ENCODE peak calls at places on chromosomes 5 and 9, in six cellular contexts. S is neuronal stem cell, D is IMR-90, A is mesenchymal stem cell, L is H9, M is H1. Q is an unnamed sample.

GRCh38 chr5:121550989-121551388 is 300.7 kb upstream of the FTMT start:
- DNase-seq in L (no peak), M (no peak), S (no peak), D (no peak), A (no peak), Q (no peak)

GRCh38 chr5:179906795-179907569 is 715 bp downstream of the TBC1D9B start:
- DNase-seq in L (peak; percentile 56), S (no peak), M (no peak), A (peak; percentile 28), D (peak; percentile 7), Q (no peak)

GRCh38 chr9:90808226-90808797 is 6.7 kb downstream of the SYK start:
- DNase-seq in L (no peak), D (no peak), M (no peak), S (no peak), A (no peak), Q (no peak)

GRCh38 chr9:82148849-82149544 is 160.4 kb downstream of the SPATA31D1 start:
- DNase-seq in M (no peak), A (peak; percentile 40), L (no peak), D (peak; percentile 89), S (no peak), Q (no peak)

GRCh38 chr9:127295005-127295404 is 30.4 kb downstream of the GARNL3 start:
- DNase-seq in L (no peak), D (no peak), M (no peak), S (no peak), A (no peak), Q (no peak)

GRCh38 chr9:119898316-119898715 is 529.1 kb upstream of the BRINP1 start:
- DNase-seq in A (no peak), D (no peak), M (no peak), L (no peak), S (no peak), Q (no peak)

GRCh38 chr5:1246711-1247431 is 21.7 kb downstream of the SLC6A18 start:
- DNase-seq in S (peak; percentile 81), D (no peak), M (peak; percentile 33), A (peak; percentile 5), L (peak; percentile 81), Q (peak; percentile 77)

GRCh38 chr9:108850293-108850897 is 5.4 kb downstream of the ACTL7B start:
- DNase-seq in A (no peak), L (no peak), S (no peak), M (no peak), D (peak; percentile 14), Q (peak; percentile 35)

GRCh38 chr5:115602585-115603125 is 376 bp upstream of the TICAM2 start:
- DNase-seq in M (no peak), A (no peak), D (no peak), L (no peak), S (peak; percentile 40), Q (no peak)

GRCh38 chr5:53170748-53171349 is 61.3 kb upstream of the MOCS2 start:
- DNase-seq in D (peak; percentile 63), M (no peak), A (peak; percentile 45), S (peak; percentile 17), L (no peak), Q (peak; percentile 44)

DNA sequence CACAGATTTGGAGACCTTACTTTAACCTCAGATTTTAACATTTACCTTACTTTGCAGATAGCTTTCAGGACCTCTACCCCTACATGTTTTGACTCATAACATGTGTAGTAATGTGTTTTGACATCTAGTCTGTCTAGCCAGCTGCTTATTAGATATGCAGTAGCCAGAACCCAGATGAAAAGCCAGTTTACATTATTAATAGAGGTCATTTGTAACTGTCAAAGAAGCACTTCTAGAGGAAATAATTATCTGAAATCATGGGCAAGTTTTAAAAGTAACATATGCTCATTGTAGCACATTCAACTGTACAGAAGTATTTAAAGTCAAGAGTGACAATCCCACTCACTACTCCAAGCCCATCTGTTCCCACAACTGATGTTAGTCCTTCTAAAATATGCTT is 71.9 kb upstream of the NIPAL4 start:
- DNase-seq in S (no peak), M (no peak), L (no peak), D (peak; percentile 24), A (peak; percentile 44), Q (no peak)
- H3K79me1 ChIP-seq in S (no peaks in the 10 kb centered on the region), M (no peaks in the 10 kb centered on the region), L (no peaks in the 10 kb centered on the region), D (peaks cover 16% of the 10 kb centered on the region), A (no peaks in the 10 kb centered on the region), Q (no peaks in the 10 kb centered on the region)

GRCh38 chr9:87371801-87372374 is 125.8 kb upstream of the DAPK1 start:
- DNase-seq in M (no peak), D (no peak), A (no peak), S (no peak), L (no peak), Q (no peak)
- H3K27ac ChIP-seq in M (no peak overlapping the region), D (no peak overlapping the region), A (peak overlapping the region; percentile 65), S (no peak overlapping the region), L (no peak overlapping the region), Q (no peak overlapping the region)

GRCh38 chr9:96418074-96418919 is at the start of gene ZNF367:
- DNase-seq in A (peak; percentile 99), M (peak; percentile 66), L (peak; percentile 95), D (peak; percentile 95), S (peak; percentile 96), Q (peak; percentile 99)
- H2BK120ac ChIP-seq in A (peak within 1 kb of the TSS; percentile 55), M (no peak within 1 kb of the TSS), L (no peak within 1 kb of the TSS), D (peak within 1 kb of the TSS; percentile 89), S (peak within 1 kb of the TSS; percentile 87), Q (peak within 1 kb of the TSS; percentile 35)

DNA sequence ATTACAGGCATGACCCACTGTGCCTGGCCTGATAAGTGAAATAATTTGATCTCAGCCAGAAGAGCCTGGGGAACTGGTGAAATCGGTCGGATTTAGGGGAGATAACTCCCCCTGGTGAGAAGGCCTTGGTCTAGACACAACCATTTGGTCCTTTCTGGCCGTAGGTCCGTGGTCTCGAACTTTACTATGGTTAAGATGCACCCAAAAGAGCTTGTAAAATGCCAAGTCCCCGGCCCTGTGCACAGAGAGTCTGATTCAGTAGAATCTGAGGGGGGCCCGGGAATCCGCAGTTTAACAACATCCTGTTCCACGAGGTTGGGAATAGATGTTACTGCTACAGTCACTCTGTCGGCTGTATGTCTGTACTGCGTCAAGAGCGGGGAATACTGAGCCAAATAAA is 140.7 kb downstream of the C9orf50 start:
- DNase-seq in D (no peak), L (no peak), M (no peak), A (peak; percentile 52), S (no peak), Q (peak; percentile 72)
- H3K79me1 ChIP-seq in D (peaks cover 28% of the 10 kb centered on the region), L (no peaks in the 10 kb centered on the region), M (no peaks in the 10 kb centered on the region), A (peaks cover 1% of the 10 kb centered on the region), S (no peaks in the 10 kb centered on the region), Q (no peaks in the 10 kb centered on the region)

DNA sequence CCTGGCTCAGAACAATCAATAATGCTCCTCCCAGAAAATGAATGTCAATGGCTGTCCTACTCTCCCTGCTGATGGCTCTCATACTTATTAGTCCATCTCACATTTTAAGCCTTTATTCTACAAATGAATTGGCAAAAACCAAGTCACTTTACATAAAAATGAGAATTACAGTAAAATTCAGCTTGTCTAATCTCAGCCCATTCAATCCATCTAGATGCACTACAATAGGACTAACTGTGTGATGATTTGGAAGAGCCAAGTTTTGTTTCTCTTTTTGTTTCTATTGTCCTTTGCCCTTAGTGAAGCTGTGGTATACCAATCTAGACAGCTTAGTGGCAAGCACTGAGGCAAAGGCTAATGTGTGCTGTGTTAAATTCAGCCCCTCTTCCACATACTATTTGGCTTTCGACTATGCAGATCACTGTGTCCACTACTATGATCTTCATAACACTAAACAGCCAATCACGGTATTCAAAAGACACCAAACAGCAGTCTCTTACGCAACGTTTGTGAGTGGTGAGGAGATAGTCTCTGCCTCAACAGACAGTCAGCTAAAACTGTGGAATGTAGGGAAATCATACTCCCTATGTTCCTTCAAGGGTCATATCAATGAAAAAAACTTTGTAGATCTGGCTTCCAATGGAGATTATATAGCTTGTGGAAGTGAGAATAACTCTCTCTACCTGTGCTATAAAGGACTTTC is 140.8 kb upstream of the ZNF462 start:
- DNase-seq in D (no peak), A (no peak), M (no peak), S (no peak), L (no peak), Q (no peak)
- H3K27ac ChIP-seq in D (no peak overlapping the region), A (no peak overlapping the region), M (no peak overlapping the region), S (no peak overlapping the region), L (no peak overlapping the region), Q (no peak overlapping the region)

GRCh38 chr5:170753311-170753710 is 30.2 kb upstream of the GABRP start:
- DNase-seq in M (no peak), A (no peak), L (no peak), S (no peak), D (no peak), Q (no peak)

GRCh38 chr5:170757182-170757601 is 26.3 kb upstream of the GABRP start:
- DNase-seq in M (no peak), D (peak; percentile 16), S (no peak), A (peak; percentile 35), L (no peak), Q (peak; percentile 51)

GRCh38 chr5:170757669-170758068 is 25.9 kb upstream of the GABRP start:
- DNase-seq in L (no peak), D (no peak), S (no peak), M (no peak), A (no peak), Q (no peak)

GRCh38 chr5:170758481-170758880 is 25.0 kb upstream of the GABRP start:
- DNase-seq in L (no peak), D (no peak), S (no peak), M (no peak), A (no peak), Q (no peak)

DNA sequence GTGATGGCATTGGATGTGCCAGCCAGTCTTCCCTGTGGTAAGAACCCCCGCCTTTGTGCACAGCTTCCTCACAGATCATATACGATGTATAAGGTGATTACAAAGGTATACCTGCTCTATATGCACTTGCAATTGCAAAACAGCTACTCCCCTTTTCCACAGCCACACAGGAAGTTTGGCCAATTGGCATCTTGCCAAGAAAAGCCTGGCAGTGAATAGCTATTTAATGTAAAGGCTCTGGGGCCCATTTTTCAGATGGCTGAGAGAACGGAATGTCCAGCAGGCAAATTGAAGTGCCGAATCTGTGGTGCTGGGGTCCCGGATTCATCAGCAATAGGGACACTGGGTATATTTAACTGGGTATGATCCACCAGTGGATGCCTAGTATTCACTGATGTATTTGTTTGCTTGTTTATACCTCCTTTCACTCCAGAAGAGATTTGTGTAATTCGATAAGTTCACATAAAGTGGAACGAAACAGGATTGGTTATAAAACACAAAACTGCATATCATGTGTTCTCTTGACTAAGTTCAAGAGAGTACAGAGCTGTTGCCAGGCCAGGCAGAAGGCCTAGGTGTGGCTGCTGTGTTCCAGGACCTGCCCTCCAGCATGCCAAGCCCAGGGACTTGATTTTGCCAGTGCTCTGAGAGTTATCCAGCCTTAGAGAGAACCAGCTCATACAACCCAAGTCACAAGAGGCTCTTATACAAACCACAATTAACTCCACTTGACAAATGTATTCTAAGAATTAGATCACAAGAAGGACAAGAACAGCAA is 27.7 kb upstream of the GABRP start:
- DNase-seq in A (no peak), S (no peak), D (no peak), L (no peak), M (no peak), Q (no peak)
- H2BK120ac ChIP-seq in A (no peak overlapping the region), S (no peak overlapping the region), D (no peak overlapping the region), L (no peak overlapping the region), M (no peak overlapping the region), Q (no peak overlapping the region)

DNA sequence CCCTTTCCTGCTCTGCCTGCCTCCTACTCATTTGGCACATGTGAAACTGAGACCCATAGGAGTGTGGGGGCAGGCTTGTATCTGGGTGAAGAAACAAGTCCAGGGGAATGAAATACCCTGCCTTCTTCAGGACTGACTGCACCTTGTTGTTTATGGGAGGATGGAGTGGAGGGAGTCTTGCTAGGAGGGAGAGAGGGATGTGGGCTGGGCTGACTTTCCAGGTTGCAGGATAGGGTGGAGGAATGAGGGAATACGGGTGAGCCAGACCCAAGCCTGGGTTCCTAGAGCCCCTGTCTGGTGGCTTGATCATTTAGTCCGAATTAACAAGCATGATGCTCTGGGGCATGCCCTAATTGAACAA is 3.3 kb downstream of the CXXC5 start:
- DNase-seq in L (no peak), S (no peak), D (no peak), A (peak; percentile 70), M (no peak), Q (no peak)
- H3K79me1 ChIP-seq in L (peaks cover 16% of the 10 kb centered on the region), S (peaks cover 20% of the 10 kb centered on the region), D (peaks cover 67% of the 10 kb centered on the region), A (peaks cover 2% of the 10 kb centered on the region), M (peaks cover 37% of the 10 kb centered on the region), Q (peaks cover 3% of the 10 kb centered on the region)